ENCODE peak calls at places on chromosomes 5 and 9, in four cellular contexts. Y is lung microvascular endothelial cell; J is stimulated activated CD4-positive, alpha-beta T cell treated with anti-CD3 and anti-CD28 coated beads, Interleukin-12 subunit alpha, Interleukin-12 subunit beta, amount 100 ng/mL, for 4 hours; I is naive thymus-derived CD8-positive, alpha-beta T cell. D is an unnamed sample.

GRCh38 chr9:94903961-94904421 is 177.5 kb downstream of the AOPEP start:
- DNase-seq in Y (no peak), J (no peak), I (no peak), D (no peak)

GRCh38 chr5:95664204-95664786 is 17.7 kb downstream of the RFESD start:
- DNase-seq in Y (peak; percentile 51), J (peak; percentile 18), I (no peak), D (no peak)

GRCh38 chr9:96646081-96646991 is 8.8 kb downstream of the PRXL2C start:
- DNase-seq in Y (peak; percentile 22), J (no peak), I (no peak), D (no peak)

GRCh38 chr5:58887721-58888409 is 305.0 kb downstream of the RAB3C start:
- DNase-seq in Y (peak; percentile 32), J (no peak), I (no peak), D (no peak)

GRCh38 chr5:150626853-150627276 is 13.6 kb upstream of the SYNPO start:
- DNase-seq in Y (no peak), J (no peak), I (peak; percentile 40), D (no peak)

GRCh38 chr5:37771203-37771611 is 68.6 kb downstream of the GDNF start:
- DNase-seq in Y (no peak), J (no peak), I (no peak), D (no peak)

GRCh38 chr5:112691758-112692157 is 45.9 kb upstream of the APC start:
- DNase-seq in Y (peak; percentile 60), J (no peak), I (no peak), D (no peak)

GRCh38 chr5:152634596-152634995 is 229.5 kb upstream of the NMUR2 start:
- DNase-seq in Y (no peak), J (no peak), I (no peak), D (no peak)

GRCh38 chr5:98656106-98656795 is 117.2 kb upstream of the RGMB start:
- DNase-seq in Y (no peak), J (no peak), I (no peak), D (no peak)

GRCh38 chr9:135588886-135589595 is 27.5 kb downstream of the PAEP start:
- DNase-seq in Y (no peak), J (no peak), I (peak; percentile 57), D (no peak)

GRCh38 chr9:20580673-20581072 is 41.6 kb downstream of the MLLT3 start:
- DNase-seq in Y (no peak), J (no peak), I (no peak), D (no peak)

GRCh38 chr5:73381587-73382411 is 66.8 kb downstream of the FOXD1 start:
- DNase-seq in Y (no peak), J (peak; percentile 1), I (no peak), D (no peak)

GRCh38 chr9:1050125-1050895 is at the start of gene DMRT2:
- DNase-seq in Y (peak; percentile 88), J (no peak), I (no peak), D (peak; percentile 47)

GRCh38 chr5:150503977-150504620 is 3.8 kb upstream of the NDST1 start:
- DNase-seq in Y (no peak), J (no peak), I (no peak), D (no peak)

GRCh38 chr9:99185328-99185632 is 36.5 kb downstream of the ALG2 start:
- DNase-seq in Y (no peak), J (no peak), I (no peak), D (no peak)

GRCh38 chr9:93065321-93065720 is 6.8 kb downstream of the SUSD3 start:
- DNase-seq in Y (no peak), J (no peak), I (peak; percentile 48), D (no peak)

GRCh38 chr5:122311888-122312669 is at the start of gene SNCAIP:
- DNase-seq in Y (peak; percentile 51), J (no peak), I (no peak), D (peak; percentile 29)

GRCh38 chr9:93625000-93625399 is 48.6 kb downstream of the PHF2 start:
- DNase-seq in Y (no peak), J (no peak), I (no peak), D (no peak)

GRCh38 chr9:109499631-109500120 is 1.6 kb upstream of the PTPN3 start:
- DNase-seq in Y (peak; percentile 39), J (no peak), I (no peak), D (peak; percentile 86)

GRCh38 chr9:99515087-99515486 is 293.0 kb downstream of the SEC61B start:
- DNase-seq in Y (no peak), J (no peak), I (no peak), D (no peak)

GRCh38 chr5:172644711-172645110 is 3.6 kb downstream of the NEURL1B start:
- DNase-seq in Y (no peak), J (no peak), I (no peak), D (no peak)

GRCh38 chr5:2006971-2007291 is 124.2 kb upstream of the IRX4 start:
- DNase-seq in Y (no peak), J (no peak), I (no peak), D (no peak)

GRCh38 chr5:83608122-83608521 is 112.5 kb downstream of the HAPLN1 start:
- DNase-seq in Y (peak; percentile 30), J (no peak), I (no peak), D (peak; percentile 9)

GRCh38 chr5:88539642-88540476 is 271.2 kb upstream of the TMEM161B start:
- DNase-seq in Y (no peak), J (no peak), I (no peak), D (no peak)

GRCh38 chr9:13023498-13023897 is 248.7 kb downstream of the LURAP1L start:
- DNase-seq in Y (no peak), J (no peak), I (no peak), D (no peak)

GRCh38 chr9:120071760-120072159 is 508.2 kb downstream of the CDK5RAP2 start:
- DNase-seq in Y (no peak), J (no peak), I (no peak), D (no peak)

GRCh38 chr5:132628814-132629213 is 29.2 kb upstream of the IL13 start:
- DNase-seq in Y (no peak), J (no peak), I (no peak), D (no peak)

GRCh38 chr9:133955821-133956411 is 36.2 kb downstream of the VAV2 start:
- DNase-seq in Y (peak; percentile 40), J (peak; percentile 4), I (no peak), D (no peak)

D was measured in HuH-7.5.